ENCODE peak calls at places on chromosome 22, in seven cellular contexts. S is stomach, J is lower leg skin, W is transverse colon, T is adrenal gland, D is ovary, G is GM12892. K is an unnamed sample.

GRCh38 chr22:22609271-22609670 is 35.1 kb upstream of the GGTLC2 start:
- DNase-seq in S (no peak), J (no peak), W (no peak), T (no peak), D (no peak), G (no peak), K (no peak)

GRCh38 chr22:35539910-35540599 is 576 bp upstream of the RASD2 start:
- DNase-seq in S (peak; percentile 66), J (no peak), W (peak; percentile 78), T (peak; percentile 62), D (peak; percentile 78), G (peak; percentile 85), K (peak; percentile 64)

GRCh38 chr22:33971561-33971961 is 51.3 kb upstream of the LARGE1 start:
- DNase-seq in S (no peak), J (no peak), W (no peak), T (no peak), D (no peak), G (no peak), K (no peak)

GRCh38 chr22:19568337-19569311 is 44.4 kb upstream of the CLDN5 start:
- DNase-seq in S (no peak), J (no peak), W (no peak), T (no peak), D (no peak), G (no peak), K (no peak)

GRCh38 chr22:30424471-30425326 is 869 bp upstream of the MTFP1 start:
- DNase-seq in S (no peak), J (no peak), W (peak; percentile 23), T (peak; percentile 61), D (no peak), G (no peak), K (peak; percentile 15)

GRCh38 chr22:42680648-42681047 is 31.5 kb upstream of the CYB5R3 start:
- DNase-seq in S (no peak), J (no peak), W (no peak), T (peak; percentile 79), D (no peak), G (no peak), K (no peak)

GRCh38 chr22:35072939-35073338 is 7.0 kb downstream of the ISX start:
- DNase-seq in S (no peak), J (no peak), W (no peak), T (no peak), D (no peak), G (no peak), K (no peak)

GRCh38 chr22:20998411-20999336 is 3.2 kb downstream of the THAP7 start:
- DNase-seq in S (no peak), J (no peak), W (no peak), T (no peak), D (no peak), G (no peak), K (no peak)

GRCh38 chr22:19576460-19577421 is 52.5 kb upstream of the CLDN5 start:
- DNase-seq in S (no peak), J (no peak), W (no peak), T (no peak), D (no peak), G (peak; percentile 58), K (no peak)

GRCh38 chr22:49934891-49935557 is 16.6 kb downstream of the CRELD2 start:
- DNase-seq in S (peak; percentile 88), J (peak; percentile 79), W (peak; percentile 92), T (peak; percentile 74), D (peak; percentile 92), G (peak; percentile 74), K (peak; percentile 88)

GRCh38 chr22:43213066-43213465 is 26.1 kb upstream of the TTLL12 start:
- DNase-seq in S (no peak), J (no peak), W (no peak), T (no peak), D (no peak), G (no peak), K (no peak)

GRCh38 chr22:44261164-44261860 is 51.4 kb downstream of the SHISAL1 start:
- DNase-seq in S (no peak), J (no peak), W (no peak), T (peak; percentile 44), D (no peak), G (no peak), K (no peak)

GRCh38 chr22:27495325-27495724 is 306.2 kb downstream of the MN1 start:
- DNase-seq in S (no peak), J (no peak), W (no peak), T (no peak), D (no peak), G (no peak), K (no peak)

GRCh38 chr22:45072322-45072903 is 62.6 kb upstream of the PHF21B start:
- DNase-seq in S (no peak), J (no peak), W (no peak), T (no peak), D (peak; percentile 40), G (no peak), K (no peak)

GRCh38 chr22:19708323-19709011 is 5.8 kb upstream of the SEPTIN5 start:
- DNase-seq in S (no peak), J (no peak), W (no peak), T (no peak), D (no peak), G (no peak), K (peak; percentile 89)

GRCh38 chr22:42951093-42951710 is 63.7 kb downstream of the PACSIN2 start:
- DNase-seq in S (no peak), J (no peak), W (no peak), T (peak; percentile 39), D (no peak), G (no peak), K (no peak)

DNA sequence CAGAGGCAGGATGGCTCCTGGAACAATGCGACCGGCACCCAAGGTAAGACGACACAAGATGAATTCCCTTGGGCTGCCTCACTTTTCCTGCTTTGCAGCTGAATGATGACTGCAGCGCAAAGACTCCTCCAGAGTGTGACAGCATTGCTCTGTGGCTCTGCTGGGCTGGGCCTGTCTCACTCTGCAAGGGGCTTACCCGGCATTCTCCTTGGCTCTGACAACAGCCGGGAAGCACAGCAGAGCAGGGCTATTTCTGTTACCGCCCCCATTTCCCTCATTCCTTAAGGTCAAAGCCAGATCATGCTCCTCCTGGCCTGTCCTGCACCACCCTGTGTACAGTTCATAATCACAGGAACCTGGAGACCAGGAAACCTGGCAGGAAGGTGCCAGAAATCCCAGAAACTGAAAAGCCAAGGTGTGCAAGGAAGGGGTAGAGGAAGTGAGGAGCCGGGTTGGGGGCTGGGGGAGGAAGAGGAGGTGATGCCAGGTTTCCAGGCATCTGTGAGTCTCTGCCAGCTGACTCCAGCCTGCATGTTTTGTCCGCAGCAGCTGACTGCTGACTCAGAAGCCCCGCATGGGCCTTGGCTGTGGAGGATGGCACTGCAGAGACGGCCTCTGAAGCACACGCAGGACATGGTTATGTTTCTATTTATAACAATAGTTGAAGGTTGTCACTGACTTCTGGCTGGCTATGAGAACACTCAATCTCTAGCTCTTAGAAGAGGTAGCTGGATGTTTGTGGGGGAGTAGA is 113.6 kb downstream of the MICAL3 start:
- DNase-seq in S (no peak), J (peak; percentile 41), W (peak; percentile 40), T (peak; percentile 96), D (peak; percentile 77), G (no peak), K (peak; percentile 75)
- TF ChIP-seq POLR2A in S (no peak), J (no peak), W (no peak), T (peak; percentile 65), D (no peak), G (no peak), K (no peak)

DNA sequence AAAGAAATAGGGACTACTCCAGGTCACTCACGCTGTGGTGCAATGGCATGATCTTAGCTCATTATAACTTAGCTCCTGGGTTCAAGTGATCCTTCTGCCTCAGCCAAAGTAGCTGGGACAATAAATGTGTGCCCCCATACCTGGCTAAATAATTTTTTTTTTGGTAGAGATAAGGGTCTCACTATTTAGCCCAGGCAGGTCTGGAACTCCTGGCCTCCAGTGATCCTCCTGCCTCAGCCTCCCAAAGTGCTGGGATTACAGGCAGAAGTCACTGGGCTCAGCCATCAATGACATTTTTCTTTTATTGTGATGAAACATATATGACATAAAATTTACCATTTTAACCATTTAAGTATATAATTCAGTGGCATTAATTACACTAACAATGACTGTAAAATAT is 10.6 kb downstream of the SLC5A4 start:
- DNase-seq in S (no peak), J (no peak), W (no peak), T (no peak), D (no peak), G (no peak), K (no peak)
- TF ChIP-seq POLR2A in S (no peak), J (no peak), W (no peak), T (no peak), D (no peak), G (no peak), K (no peak)

GRCh38 chr22:37805878-37806277 is 1.9 kb upstream of the GCAT start:
- DNase-seq in S (no peak), J (no peak), W (no peak), T (no peak), D (no peak), G (no peak), K (no peak)
- TF ChIP-seq POLR2A in S (no peak), J (no peak), W (no peak), T (no peak), D (no peak), G (no peak), K (no peak)

GRCh38 chr22:31661851-31662667 is at the start of gene PISD:
- DNase-seq in S (peak; percentile 98), J (peak; percentile 96), W (peak; percentile 98), T (peak; percentile 98), D (peak; percentile 97), G (peak; percentile 94), K (peak; percentile 97)
- TF ChIP-seq POLR2A in S (no peak), J (no peak), W (peak; percentile 90), T (peak; percentile 85), D (peak; percentile 40), G (peak; percentile 85), K (peak; percentile 85)

K was measured in thyroid gland.